ENCODE peak calls at places on chromosomes 3 and 15, in six cellular contexts. M is IMR-90, D is H9, W is neuronal stem cell, H is H1, C is trophoblast cell. O is an unnamed sample.

GRCh38 chr15:78210349-78210717 is 24.0 kb downstream of the ACSBG1 start:
- DNase-seq in M (no peak), D (no peak), W (no peak), H (peak), C (no peak), O (peak)

GRCh38 chr3:166195808-166196207 is 358.6 kb upstream of the BCHE start:
- DNase-seq in M (peak), D (no peak), W (no peak), H (no peak), C (no peak), O (no peak)

GRCh38 chr3:194801378-194802124 is 115.9 kb downstream of the FAM43A start:
- DNase-seq in M (no peak), D (no peak), W (no peak), H (no peak), C (no peak), O (no peak)

GRCh38 chr15:34621675-34622074 is 38.2 kb upstream of the GOLGA8B start:
- DNase-seq in M (peak), D (no peak), W (no peak), H (no peak), C (no peak), O (no peak)

GRCh38 chr15:63763476-63764123 is 70.1 kb downstream of the HERC1 start:
- DNase-seq in M (peak), D (no peak), W (no peak), H (no peak), C (no peak), O (no peak)

GRCh38 chr15:98812711-98813441 is 164.5 kb downstream of the IGF1R start:
- DNase-seq in M (no peak), D (no peak), W (no peak), H (no peak), C (no peak), O (no peak)

GRCh38 chr3:99084825-99085224 is 183.3 kb upstream of the DCBLD2 start:
- DNase-seq in M (no peak), D (no peak), W (no peak), H (no peak), C (no peak), O (no peak)

GRCh38 chr15:41424809-41425208 is 7.9 kb downstream of the RTF1 start:
- DNase-seq in M (no peak), D (peak), W (no peak), H (no peak), C (no peak), O (no peak)

GRCh38 chr3:9061634-9062033 is 98.4 kb upstream of the RAD18 start:
- DNase-seq in M (no peak), D (no peak), W (no peak), H (no peak), C (no peak), O (no peak)

GRCh38 chr15:83928878-83929418 is 275.0 kb downstream of the ADAMTSL3 start:
- DNase-seq in M (no peak), D (no peak), W (no peak), H (no peak), C (no peak), O (no peak)

GRCh38 chr3:71117572-71118247 is 465.8 kb downstream of the FOXP1 start:
- DNase-seq in M (peak), D (no peak), W (no peak), H (no peak), C (no peak), O (peak)

GRCh38 chr15:74573987-74574386 is 33.0 kb downstream of the ARID3B start:
- DNase-seq in M (peak), D (no peak), W (no peak), H (no peak), C (no peak), O (no peak)
- H2BK5ac ChIP-seq in M (no peak), D (no peak), W (no peak), H (no peak), C (no peak), O (no peak)

GRCh38 chr3:141876381-141876890 is at the start of gene ATP1B3:
- DNase-seq in M (peak), D (peak), W (peak), H (peak), C (peak), O (peak)
- H3K23ac ChIP-seq in M (peak), D (no peak), W (peak), H (no peak), C (no peak), O (no peak)

GRCh38 chr15:40279437-40280141 is 3.3 kb downstream of the ANKRD63 start:
- DNase-seq in M (no peak), D (peak), W (peak), H (peak), C (peak), O (peak)
- H2AFZ ChIP-seq in M (peak), D (no peak), W (peak), H (no peak), C (no peak), O (no peak)

DNA sequence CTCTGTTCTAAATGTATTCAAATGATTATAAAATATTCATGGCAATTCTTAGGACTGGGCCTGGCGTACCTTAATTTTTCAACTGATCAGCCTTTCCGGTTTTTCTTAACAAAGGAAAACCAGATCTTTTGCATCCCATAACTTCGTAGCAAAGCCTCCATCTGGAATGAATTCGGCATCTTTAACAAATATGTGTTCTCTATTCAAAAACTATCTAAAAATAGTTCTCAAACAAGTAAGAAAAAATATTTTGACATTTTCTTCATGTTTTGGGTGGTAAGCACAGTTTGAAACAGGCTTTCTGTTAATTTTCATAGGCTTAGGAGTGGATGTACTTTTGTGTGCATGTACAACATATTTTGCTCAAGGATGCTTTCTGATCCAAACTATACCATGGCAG is 55.0 kb downstream of the RBMS3 start:
- DNase-seq in M (no peak), D (no peak), W (no peak), H (no peak), C (no peak), O (no peak)
- H2BK5ac ChIP-seq in M (peak), D (no peak), W (no peak), H (no peak), C (no peak), O (no peak)

DNA sequence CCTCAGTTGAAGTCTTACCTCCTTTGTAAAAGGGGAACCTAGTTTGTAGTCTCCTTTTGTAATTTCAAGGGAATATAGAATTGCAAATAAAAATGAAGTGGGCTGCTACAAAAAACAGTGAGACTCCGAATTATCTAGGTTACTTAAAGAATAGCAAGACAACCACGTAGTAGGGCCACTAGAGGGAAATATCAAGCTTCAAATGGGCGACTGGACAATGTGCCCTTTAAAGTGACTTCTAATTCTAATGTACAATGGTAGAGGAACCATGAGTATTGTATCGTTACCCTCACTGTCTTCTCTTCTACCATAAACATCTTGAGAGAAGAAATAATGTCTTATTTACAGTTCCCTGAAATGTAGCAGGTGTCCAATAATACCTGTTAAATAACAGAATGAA is 56.3 kb downstream of the TP63 start:
- DNase-seq in M (no peak), D (no peak), W (no peak), H (no peak), C (no peak), O (no peak)
- H3K23ac ChIP-seq in M (no peak), D (no peak), W (no peak), H (no peak), C (no peak), O (no peak)

DNA sequence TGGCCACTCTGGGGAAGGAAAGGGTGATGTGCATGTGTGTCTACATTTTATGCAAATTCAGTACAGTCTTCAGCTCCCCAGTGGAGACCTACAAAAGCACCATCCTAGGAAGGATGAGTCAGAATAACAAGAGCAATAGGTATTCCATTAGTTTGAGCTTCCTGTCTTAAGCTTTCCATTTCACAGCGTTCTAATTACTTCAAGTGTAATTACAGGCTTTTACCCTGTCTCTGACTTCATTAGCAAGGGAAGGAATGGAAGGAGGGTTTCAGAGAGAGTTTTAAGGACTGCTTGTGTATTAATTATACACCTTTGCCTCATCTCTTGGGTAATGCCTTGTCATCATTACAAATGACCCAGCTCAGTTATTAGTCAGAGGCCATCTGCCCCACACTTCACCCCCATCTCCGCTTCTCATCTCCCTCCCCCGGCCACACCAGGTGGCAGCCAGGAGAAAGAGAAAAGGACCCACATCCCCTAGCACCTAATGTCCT is 202.8 kb upstream of the MRPL3 start:
- DNase-seq in M (no peak), D (no peak), W (no peak), H (no peak), C (no peak), O (no peak)
- H2AFZ ChIP-seq in M (no peak), D (no peak), W (no peak), H (peak), C (no peak), O (no peak)

DNA sequence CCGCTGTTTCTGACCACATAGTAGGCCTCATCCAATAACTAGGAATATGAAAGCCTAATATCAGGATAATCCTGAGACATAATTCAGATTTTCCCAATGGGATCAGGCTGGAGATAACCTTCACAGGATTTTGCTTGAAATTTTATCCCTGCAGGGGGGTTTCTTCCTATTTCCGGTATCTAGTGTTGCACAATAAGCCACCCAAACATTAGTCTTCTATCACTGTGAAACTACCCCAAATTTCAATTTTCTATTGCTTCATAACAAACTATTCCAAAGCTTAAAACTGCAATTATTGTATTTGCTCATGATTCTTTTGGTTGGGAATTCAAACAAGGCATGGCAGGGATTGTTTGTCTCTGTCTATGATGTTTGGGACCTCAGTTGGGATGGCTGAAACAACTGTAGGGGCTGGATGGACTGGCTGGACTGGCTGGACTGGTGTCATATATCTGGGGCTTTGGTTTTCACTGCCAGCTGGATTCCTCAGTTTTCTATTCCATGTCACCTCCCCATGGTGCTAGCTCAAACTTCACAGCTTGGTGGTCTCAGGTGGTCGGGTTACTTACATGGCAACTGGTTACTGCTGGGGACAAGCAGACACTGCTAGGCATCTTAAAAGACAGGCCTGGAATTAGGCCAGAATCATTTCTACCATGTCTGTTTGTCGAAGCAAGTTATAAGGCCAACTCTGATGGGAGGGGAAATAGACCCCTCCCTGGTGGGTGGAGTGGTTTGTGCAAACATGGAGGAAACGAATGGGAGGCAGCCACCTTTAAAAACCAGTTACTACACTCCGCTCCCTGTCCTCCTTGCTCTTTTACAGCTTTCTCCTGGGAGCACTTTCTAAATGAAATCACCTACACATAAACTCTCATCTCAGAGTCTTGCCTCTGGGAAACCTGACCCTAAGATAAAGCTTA is 88.2 kb upstream of the STT3B start:
- DNase-seq in M (no peak), D (no peak), W (no peak), H (no peak), C (peak), O (no peak)
- H2BK5ac ChIP-seq in M (no peak), D (no peak), W (no peak), H (no peak), C (peak), O (no peak)

DNA sequence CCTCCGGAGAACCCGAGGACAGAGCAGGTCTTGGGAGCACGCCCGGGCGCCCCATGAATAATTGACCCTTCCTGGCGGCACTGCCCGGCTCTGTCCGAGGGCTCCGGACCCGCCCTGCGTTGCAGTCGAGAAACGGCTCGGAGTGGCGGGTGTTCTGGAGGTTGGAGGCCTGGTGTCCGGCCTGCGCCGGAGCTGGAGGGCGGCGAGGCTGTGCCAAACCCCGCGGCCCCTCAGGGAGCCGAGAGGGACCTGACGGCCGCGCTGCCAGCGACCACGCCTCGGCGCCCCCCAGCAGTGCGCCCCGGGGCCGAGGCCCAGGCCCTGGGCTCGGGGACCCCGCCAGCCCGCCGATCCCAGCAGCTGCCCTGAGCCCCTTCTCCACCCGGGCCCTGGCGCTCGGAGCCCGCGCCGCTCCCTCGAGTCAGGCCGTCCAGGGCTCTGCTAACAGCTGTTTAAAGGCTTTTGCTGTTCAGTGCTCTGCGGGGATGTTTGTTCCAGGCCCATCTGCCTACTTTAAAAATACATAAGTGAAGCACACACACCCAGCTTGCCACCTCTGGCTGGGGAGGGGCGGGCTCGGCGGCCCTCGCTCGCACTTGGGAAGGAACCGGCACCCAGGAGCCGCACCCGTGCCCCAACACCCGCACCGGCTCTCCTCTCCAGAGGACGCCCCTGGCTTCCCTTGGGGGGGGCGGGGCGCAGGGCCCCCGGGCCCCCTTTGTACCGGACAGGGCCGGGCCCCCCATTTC is 775 bp upstream of the ZNF710 start:
- DNase-seq in M (peak), D (no peak), W (peak), H (peak), C (no peak), O (peak)
- H3K23ac ChIP-seq in M (no peak), D (no peak), W (peak), H (no peak), C (no peak), O (peak)

DNA sequence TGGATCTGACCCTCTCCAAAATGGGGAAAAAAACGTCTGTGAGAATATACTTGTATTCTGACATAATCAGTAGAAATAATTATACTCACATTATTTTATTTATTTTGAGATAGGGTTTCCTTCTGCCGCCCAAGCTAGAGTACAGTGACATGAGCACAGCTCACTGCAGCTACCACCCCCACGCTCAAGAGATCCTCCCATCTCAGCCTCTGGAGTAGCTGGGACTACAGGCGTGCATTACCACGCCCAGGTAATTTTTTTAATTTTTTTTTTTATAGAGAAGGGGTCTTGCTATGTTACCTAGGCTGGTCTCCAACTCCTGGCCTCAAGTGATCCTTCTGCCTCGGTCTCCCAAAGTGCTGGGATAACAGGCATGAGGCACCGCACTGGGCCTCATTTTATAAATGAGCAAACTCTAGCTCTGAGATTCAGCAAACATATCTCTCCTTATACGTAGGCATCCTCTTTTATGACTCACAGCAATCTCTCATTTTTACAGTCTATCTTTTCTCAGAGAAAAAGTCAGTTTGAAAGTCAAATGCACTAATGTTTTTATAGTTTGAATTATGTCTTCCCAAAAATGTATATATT is 986 bp upstream of the VGLL3 start:
- DNase-seq in M (peak), D (no peak), W (no peak), H (no peak), C (no peak), O (peak)
- H2AFZ ChIP-seq in M (no peak), D (no peak), W (peak), H (no peak), C (no peak), O (no peak)

DNA sequence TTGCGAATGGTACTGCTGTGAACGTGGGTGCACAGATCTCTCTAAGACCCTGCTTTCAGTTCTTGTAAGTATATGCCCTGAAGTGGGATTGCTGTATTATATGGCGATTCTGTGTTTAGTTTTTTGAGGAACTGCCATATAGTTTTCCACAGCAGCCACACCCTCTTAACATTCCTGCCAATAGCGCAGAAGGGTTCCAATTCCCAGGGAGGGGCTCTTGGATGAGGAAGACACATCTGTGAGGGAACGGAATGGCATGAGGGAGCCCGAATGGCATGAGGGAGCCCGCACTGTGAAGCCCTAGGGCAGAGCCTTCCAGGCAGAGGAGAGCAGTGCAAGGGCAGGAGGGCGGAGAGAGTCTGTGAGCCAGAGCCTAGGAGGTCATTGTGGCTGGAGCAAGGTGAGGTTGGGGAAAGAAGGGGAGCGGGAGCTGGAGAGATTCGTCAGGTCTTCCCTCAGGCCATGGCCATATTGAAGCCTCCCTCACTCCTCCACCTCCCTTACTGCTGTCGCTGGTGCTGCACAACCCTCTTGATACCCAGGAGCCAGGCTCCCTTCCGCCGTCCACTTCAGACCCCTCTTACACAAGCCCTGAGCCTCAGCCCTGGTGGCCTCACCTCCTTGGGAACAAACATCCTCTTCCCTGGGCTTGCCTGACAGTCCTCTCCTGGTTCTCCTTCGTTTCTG is 51.3 kb downstream of the FGD5 start:
- DNase-seq in M (no peak), D (no peak), W (no peak), H (no peak), C (no peak), O (no peak)
- H2BK5ac ChIP-seq in M (no peak), D (no peak), W (no peak), H (no peak), C (no peak), O (no peak)